ENCODE peak calls at places on chromosomes 16 and 17, in four cellular contexts. K is effector memory CD8-positive, alpha-beta T cell; D is HS-5; L is MM.1S. V is an unnamed sample.
A peak's percentile ranks its signal among the peaks of the same experiment; 100 is the strongest.

GRCh38 chr17:77887110-77887463 is 71.4 kb upstream of the TNRC6C start:
- DNase-seq in L (no peak), D (no peak), K (no peak), V (no peak)

GRCh38 chr17:16513858-16514257 is 21.9 kb upstream of the LRRC75A start:
- DNase-seq in D (no peak), L (no peak), K (no peak), V (no peak)

GRCh38 chr16:6961704-6962103 is 370.9 kb upstream of the RBFOX1 start:
- DNase-seq in D (no peak), K (no peak), L (no peak), V (no peak)

GRCh38 chr17:8887834-8888703 is 20.6 kb upstream of the PIK3R6 start:
- DNase-seq in L (peak; percentile 26), K (no peak), D (no peak), V (peak; percentile 17)

GRCh38 chr16:14455577-14455976 is 174.5 kb downstream of the PARN start:
- DNase-seq in K (no peak), D (no peak), L (no peak), V (peak; percentile 70)

GRCh38 chr16:1930338-1930720 is 12.1 kb upstream of the HS3ST6 start:
- DNase-seq in L (no peak), K (no peak), D (no peak), V (no peak)

GRCh38 chr17:76083536-76083935 is 4.6 kb downstream of the ZACN start:
- DNase-seq in K (no peak), D (no peak), L (no peak), V (no peak)

GRCh38 chr17:7654832-7655540 is 4.3 kb downstream of the ATP1B2 start:
- DNase-seq in K (no peak), D (no peak), L (no peak), V (no peak)

GRCh38 chr17:29237476-29238132 is 9.1 kb upstream of the CRYBA1 start:
- DNase-seq in L (no peak), D (no peak), K (no peak), V (no peak)

GRCh38 chr17:72184805-72185204 is 64.0 kb downstream of the SOX9 start:
- DNase-seq in K (no peak), L (no peak), D (no peak), V (no peak)

GRCh38 chr17:16491703-16492612 is at the start of gene LRRC75A:
- DNase-seq in K (peak; percentile 32), D (no peak), L (peak; percentile 53), V (no peak)

GRCh38 chr17:82214012-82214628 is 1.5 kb upstream of the CCDC57 start:
- DNase-seq in K (no peak), D (no peak), L (no peak), V (no peak)

GRCh38 chr17:79188048-79188447 is 113.4 kb downstream of the ENGASE start:
- DNase-seq in K (no peak), D (no peak), L (no peak), V (no peak)

GRCh38 chr17:75814900-75815373 is 29.3 kb downstream of the UNC13D start:
- DNase-seq in D (no peak), L (no peak), K (no peak), V (peak; percentile 24)

GRCh38 chr17:40014375-40014980 is 762 bp upstream of the CSF3 start:
- DNase-seq in L (no peak), D (no peak), K (no peak), V (no peak)

GRCh38 chr17:27669850-27670249 is 38.9 kb downstream of the LGALS9 start:
- DNase-seq in K (no peak), L (no peak), D (no peak), V (no peak)

GRCh38 chr17:1491406-1492248 is 859 bp downstream of the MYO1C start:
- DNase-seq in L (peak; percentile 69), K (no peak), D (no peak), V (no peak)

GRCh38 chr16:26963109-26963508 is 103.6 kb upstream of the C16orf82 start:
- DNase-seq in D (no peak), K (no peak), L (no peak), V (no peak)

V was measured in HFF-Myc.